ENCODE peak calls at places on chromosomes 4 and X, in five cellular contexts. G, M, O, J and F are unnamed samples.

GRCh38 chrX:129006491-129006890 is 516.8 kb downstream of the SMARCA1 start:
- DNase-seq in G (no peak), M (no peak), O (no peak), J (no peak), F (no peak)

GRCh38 chrX:100973411-100973810 is 3.9 kb downstream of the ARL13A start:
- DNase-seq in G (no peak), M (peak), O (no peak), J (no peak), F (peak)

GRCh38 chr4:55447826-55448225 is 52.1 kb downstream of the TMEM165 start:
- DNase-seq in G (no peak), M (peak), O (no peak), J (no peak), F (peak)

GRCh38 chr4:112966701-112967100 is 82.8 kb upstream of the ANK2 start:
- DNase-seq in G (no peak), M (no peak), O (no peak), J (no peak), F (no peak)

GRCh38 chr4:110510955-110511544 is 35.1 kb downstream of the ENPEP start:
- DNase-seq in G (peak), M (peak), O (no peak), J (no peak), F (peak)

GRCh38 chr4:148065069-148065468 is 333.2 kb downstream of the ARHGAP10 start:
- DNase-seq in G (no peak), M (peak), O (no peak), J (peak), F (peak)

GRCh38 chrX:49286581-49286980 is 16.9 kb upstream of the GAGE10 start:
- DNase-seq in G (no peak), M (no peak), O (no peak), J (no peak), F (no peak)

GRCh38 chr4:120440730-120441129 is 374.1 kb upstream of the MAD2L1 start:
- DNase-seq in G (no peak), M (no peak), O (no peak), J (no peak), F (no peak)

GRCh38 chr4:146232131-146232722 is 17.9 kb downstream of the REELD1 start:
- DNase-seq in G (no peak), M (no peak), O (no peak), J (no peak), F (peak)

GRCh38 chrX:125131146-125131545 is 188.5 kb upstream of the TEX13C start:
- DNase-seq in G (no peak), M (no peak), O (no peak), J (no peak), F (no peak)

GRCh38 chr4:152651473-152652060 is 28.2 kb downstream of the TMEM154 start:
- DNase-seq in G (peak), M (no peak), O (no peak), J (no peak), F (no peak)

GRCh38 chr4:56183344-56183959 is 203.8 kb downstream of the AASDH start:
- DNase-seq in G (peak), M (no peak), O (no peak), J (no peak), F (no peak)

GRCh38 chr4:149279790-149280189 is 535.9 kb downstream of the IQCM start:
- DNase-seq in G (no peak), M (peak), O (no peak), J (no peak), F (no peak)

GRCh38 chrX:9866633-9867032 is 80.4 kb downstream of the SHROOM2 start:
- DNase-seq in G (no peak), M (peak), O (no peak), J (no peak), F (peak)

GRCh38 chrX:1205681-1206611 is 6.5 kb downstream of the CRLF2 start:
- DNase-seq in G (peak), M (peak), O (no peak), J (peak), F (peak)

GRCh38 chrX:120015145-120016067 is 62.1 kb downstream of the RHOXF2B start:
- DNase-seq in G (no peak), M (peak), O (no peak), J (no peak), F (no peak)

GRCh38 chr4:183097251-183098079 is 1.6 kb upstream of the WWC2 start:
- DNase-seq in G (no peak), M (peak), O (peak), J (no peak), F (no peak)

GRCh38 chr4:67988986-67989385 is 25.7 kb upstream of the TMPRSS11A start:
- DNase-seq in G (no peak), M (peak), O (no peak), J (no peak), F (peak)